ENCODE peak calls at places on chromosome 10, in seven cellular contexts. H, E, K, X, Q, A and V are unnamed samples.
A peak's percentile ranks its signal among the peaks of the same experiment; 100 is the strongest.

GRCh38 chr10:80382989-80383388 is 25.4 kb upstream of the PRXL2A start:
- DNase-seq in H (peak; percentile 24), E (peak; percentile 61), K (no peak), X (peak; percentile 27), Q (peak; percentile 69), A (no peak), V (peak; percentile 25)

GRCh38 chr10:45308707-45309106 is 6.7 kb downstream of the OR13A1 start:
- DNase-seq in H (no peak), E (peak; percentile 8), K (no peak), X (peak; percentile 3), Q (no peak), A (no peak), V (no peak)

GRCh38 chr10:101005869-101006567 is 6.4 kb downstream of the LZTS2 start:
- DNase-seq in H (no peak), E (no peak), K (no peak), X (no peak), Q (no peak), A (no peak), V (no peak)

GRCh38 chr10:97547889-97548485 is 24.6 kb upstream of the ANKRD2 start:
- DNase-seq in H (no peak), E (no peak), K (no peak), X (no peak), Q (no peak), A (no peak), V (no peak)

GRCh38 chr10:46527241-46527811 is 29.1 kb downstream of the GPRIN2 start:
- DNase-seq in H (no peak), E (no peak), K (no peak), X (no peak), Q (no peak), A (peak; percentile 66), V (no peak)

GRCh38 chr10:18109471-18109870 is 30.8 kb upstream of the CACNB2 start:
- DNase-seq in H (no peak), E (no peak), K (no peak), X (no peak), Q (no peak), A (no peak), V (no peak)

GRCh38 chr10:33501161-33501560 is 166.7 kb upstream of the NRP1 start:
- DNase-seq in H (no peak), E (no peak), K (no peak), X (no peak), Q (no peak), A (no peak), V (no peak)

GRCh38 chr10:126013489-126014281 is 117.3 kb downstream of the FANK1 start:
- DNase-seq in H (peak; percentile 67), E (peak; percentile 26), K (peak; percentile 83), X (peak; percentile 81), Q (peak; percentile 39), A (no peak), V (no peak)

GRCh38 chr10:86317949-86318725 is 48.5 kb downstream of the GRID1 start:
- DNase-seq in H (no peak), E (no peak), K (no peak), X (no peak), Q (no peak), A (peak; percentile 48), V (no peak)

DNA sequence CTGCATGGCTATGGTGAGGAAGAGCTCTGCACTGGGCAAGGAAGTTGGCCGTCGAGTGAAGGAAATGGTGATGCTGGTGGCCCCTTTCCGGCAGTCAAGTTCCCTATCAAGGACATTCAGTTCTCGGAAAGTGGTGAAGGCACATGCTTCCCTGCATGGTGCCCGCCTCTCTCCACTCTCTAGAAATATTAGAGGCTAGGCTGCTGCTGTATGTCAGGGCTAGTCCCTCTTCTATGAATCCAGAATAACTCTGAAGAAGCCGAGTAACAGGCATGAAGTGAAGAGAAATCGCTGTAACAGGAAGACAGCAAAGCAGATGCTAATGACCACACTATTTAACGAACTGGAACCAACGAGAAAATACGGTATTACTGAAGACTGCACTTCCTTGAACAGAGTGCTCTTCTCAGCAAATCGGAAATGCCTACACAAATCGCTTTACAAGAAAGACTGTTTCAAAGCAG is 5.4 kb downstream of the IDI1 start:
- DNase-seq in H (peak; percentile 10), E (no peak), K (no peak), X (no peak), Q (no peak), A (no peak), V (no peak)
- H3K4me3 ChIP-seq in H (no peak overlapping the region), E (no peak overlapping the region), K (no peak overlapping the region), X (no peak overlapping the region), Q (no peak overlapping the region), A (no peak overlapping the region), V (no peak overlapping the region)

GRCh38 chr10:120824864-120825263 is 26.3 kb upstream of the WDR11 start:
- DNase-seq in H (no peak), E (peak; percentile 58), K (no peak), X (no peak), Q (peak; percentile 81), A (no peak), V (peak; percentile 59)
- TF ChIP-seq CTCF in H (peak; percentile 29), E (peak; percentile 54), K (peak; percentile 14), X (peak; percentile 82), Q (peak; percentile 80), A (no peak), V (peak; percentile 83)

GRCh38 chr10:70440296-70441160 is 953 bp downstream of the NODAL start:
- DNase-seq in H (no peak), E (no peak), K (no peak), X (no peak), Q (peak; percentile 61), A (no peak), V (no peak)
- H3K4me3 ChIP-seq in H (no peak overlapping the region), E (no peak overlapping the region), K (no peak overlapping the region), X (no peak overlapping the region), Q (peak overlapping the region; percentile 37), A (no peak overlapping the region), V (no peak overlapping the region)

GRCh38 chr10:103495321-103495720 is 1.8 kb downstream of the NEURL1 start:
- DNase-seq in H (no peak), E (no peak), K (no peak), X (no peak), Q (no peak), A (no peak), V (no peak)
- TF ChIP-seq CTCF in H (no peak), E (no peak), K (no peak), X (no peak), Q (no peak), A (no peak), V (no peak)

DNA sequence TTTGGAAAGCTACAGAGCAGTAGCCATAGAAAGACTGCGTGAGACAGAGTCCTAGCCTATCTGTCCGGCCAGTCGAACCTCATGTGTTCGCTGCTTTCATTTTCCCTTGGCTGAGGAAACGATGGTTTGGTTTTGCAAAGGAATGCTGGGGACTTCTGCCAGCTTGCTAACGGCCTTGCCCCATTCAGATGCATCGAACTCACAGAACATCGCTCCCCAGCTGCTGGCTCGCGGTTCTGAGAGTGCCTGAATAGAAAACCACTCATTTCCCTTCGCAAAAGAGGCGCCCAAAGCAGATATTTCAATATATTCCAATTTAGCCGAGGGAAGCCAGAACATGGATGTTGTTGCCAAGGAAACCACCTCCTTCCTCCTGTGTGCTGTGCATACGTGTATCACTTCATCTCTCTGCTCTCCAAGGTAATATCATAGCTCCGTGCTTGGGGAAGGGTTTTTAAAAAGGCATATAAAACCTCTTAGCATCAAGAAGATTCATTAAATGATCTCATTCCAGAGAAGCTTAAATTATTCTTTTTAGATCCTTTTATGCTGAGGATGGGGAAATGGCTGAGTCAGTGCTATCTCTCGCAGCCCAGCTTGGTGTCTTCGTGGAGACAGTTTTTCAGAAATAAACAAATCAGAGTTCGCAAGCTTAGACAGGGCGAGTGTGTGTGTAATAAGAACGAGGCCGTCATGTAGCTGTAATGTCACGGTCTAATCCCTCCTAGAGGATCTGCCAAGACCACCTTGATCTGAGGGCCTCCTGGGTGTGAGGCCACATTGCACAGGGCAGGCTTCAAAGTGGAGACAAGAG is 215.2 kb downstream of the RPS24 start:
- DNase-seq in H (peak; percentile 95), E (peak; percentile 29), K (peak; percentile 68), X (peak; percentile 6), Q (no peak), A (no peak), V (no peak)
- H3K4me3 ChIP-seq in H (peak overlapping the region; percentile 28), E (no peak overlapping the region), K (peak overlapping the region; percentile 20), X (no peak overlapping the region), Q (no peak overlapping the region), A (no peak overlapping the region), V (no peak overlapping the region)

GRCh38 chr10:11305825-11306601 is 288.3 kb downstream of the CELF2 start:
- DNase-seq in H (no peak), E (no peak), K (no peak), X (no peak), Q (no peak), A (no peak), V (no peak)
- TF ChIP-seq CTCF in H (no peak), E (no peak), K (no peak), X (no peak), Q (no peak), A (no peak), V (no peak)

DNA sequence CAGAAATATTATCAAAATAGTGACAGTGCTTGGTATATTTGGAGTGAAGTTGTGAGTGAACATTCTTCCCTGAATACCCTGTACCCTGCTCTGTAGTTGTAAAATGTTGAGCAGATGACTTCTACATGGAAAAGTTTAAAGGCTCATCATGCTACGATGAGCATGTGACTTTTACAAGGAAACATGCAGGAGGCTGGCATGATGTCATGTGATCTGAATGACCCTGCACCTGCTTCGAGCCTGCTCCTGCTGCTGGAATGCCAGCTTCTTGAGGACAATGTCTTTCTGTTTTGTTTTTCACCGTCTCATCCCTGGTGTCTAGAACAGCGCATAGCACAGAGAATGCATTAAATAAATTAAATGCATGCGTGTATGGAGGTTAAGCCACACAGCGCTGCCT is 5.4 kb upstream of the INPP5A start:
- DNase-seq in H (no peak), E (no peak), K (no peak), X (no peak), Q (no peak), A (no peak), V (no peak)
- H3K4me3 ChIP-seq in H (no peak overlapping the region), E (no peak overlapping the region), K (no peak overlapping the region), X (no peak overlapping the region), Q (no peak overlapping the region), A (no peak overlapping the region), V (no peak overlapping the region)

DNA sequence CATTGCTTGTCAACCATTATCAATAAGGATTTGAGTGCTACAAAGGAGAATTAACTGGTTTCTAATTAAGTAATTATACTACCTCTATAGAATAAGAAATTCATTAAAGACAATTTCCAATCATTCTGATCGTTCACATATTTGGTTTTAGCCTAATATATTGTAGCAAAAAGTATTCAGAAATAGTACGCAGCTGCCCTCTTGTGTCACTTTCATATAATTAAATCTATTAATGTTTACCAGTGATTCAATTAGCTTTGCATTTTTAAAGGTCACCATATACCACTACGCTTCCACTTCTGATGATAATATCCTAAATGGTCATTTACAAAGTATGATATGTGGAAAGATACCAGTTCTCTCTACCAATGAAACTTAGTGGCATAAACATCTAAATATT is 128.3 kb downstream of the NEBL start:
- DNase-seq in H (peak; percentile 11), E (peak; percentile 23), K (no peak), X (peak; percentile 11), Q (peak; percentile 49), A (no peak), V (no peak)
- TF ChIP-seq CTCF in H (no peak), E (peak; percentile 50), K (no peak), X (peak; percentile 28), Q (peak; percentile 64), A (no peak), V (peak; percentile 38)